ENCODE peak calls at places on chromosomes 11 and 22, in nine cellular contexts. Y is breast epithelium, H is heart right ventricle, G is body of pancreas, I is HL-60, J is left lung, N is lower lobe of right lung, R is right cardiac atrium, K is stomach. L is an unnamed sample.

GRCh38 chr11:115423728-115424459 is 80.3 kb downstream of the CADM1 start:
- DNase-seq in H (no peak), Y (no peak), I (no peak), J (no peak), G (no peak), N (no peak), K (no peak), R (no peak), L (no peak)

GRCh38 chr11:96217206-96217605 is 125.8 kb downstream of the MAML2 start:
- DNase-seq in J (no peak), G (no peak), R (no peak), I (no peak), K (no peak), Y (no peak), N (no peak), H (no peak), L (no peak)

GRCh38 chr11:131659931-131660330 is 289.5 kb downstream of the NTM start:
- DNase-seq in N (no peak), J (no peak), Y (no peak), I (no peak), H (no peak), R (no peak), G (no peak), K (no peak), L (no peak)

GRCh38 chr11:77424639-77425038 is 49.3 kb downstream of the PAK1 start:
- DNase-seq in J (no peak), I (no peak), H (no peak), K (no peak), R (no peak), G (no peak), Y (no peak), N (no peak), L (no peak)

GRCh38 chr22:25651332-25651731 is 86.9 kb downstream of the GRK3 start:
- DNase-seq in Y (no peak), N (no peak), G (no peak), R (no peak), I (no peak), K (no peak), H (no peak), J (no peak), L (no peak)

GRCh38 chr11:100849914-100850235 is 162.8 kb downstream of the ARHGAP42 start:
- DNase-seq in J (no peak), I (no peak), N (no peak), Y (no peak), R (no peak), G (no peak), H (no peak), K (no peak), L (no peak)

GRCh38 chr11:62806611-62807121 is 1.4 kb upstream of the NXF1 start:
- DNase-seq in Y (no peak), R (no peak), N (peak), I (peak), J (no peak), G (no peak), K (no peak), H (peak), L (no peak)

GRCh38 chr11:109864834-109865557 is 228.2 kb upstream of the ZC3H12C start:
- DNase-seq in R (no peak), N (no peak), J (no peak), G (no peak), K (no peak), I (no peak), Y (no peak), H (no peak), L (no peak)

GRCh38 chr22:44735518-44736428 is 16.6 kb upstream of the ARHGAP8 start:
- DNase-seq in K (peak), G (peak), Y (no peak), J (peak), R (peak), I (peak), H (peak), N (peak), L (peak)

GRCh38 chr11:35066029-35066428 is 72.9 kb upstream of the CD44 start:
- DNase-seq in K (no peak), J (no peak), G (no peak), H (no peak), Y (no peak), N (no peak), I (peak), R (no peak), L (no peak)

GRCh38 chr11:92311616-92312449 is 87.2 kb downstream of the FAT3 start:
- DNase-seq in H (no peak), Y (no peak), G (no peak), J (no peak), K (no peak), I (no peak), R (no peak), N (no peak), L (no peak)

GRCh38 chr11:118882489-118882888 is 1.2 kb upstream of the CXCR5 start:
- DNase-seq in J (no peak), N (no peak), R (no peak), I (peak), G (no peak), K (no peak), H (no peak), Y (no peak), L (no peak)
- H3K27ac ChIP-seq in J (no peak), N (no peak), R (no peak), I (peak), G (no peak), K (no peak), H (no peak), Y (no peak), L (peak)

GRCh38 chr11:8081591-8082021 is 595 bp downstream of the TUB start:
- DNase-seq in H (no peak), J (no peak), G (no peak), I (no peak), Y (no peak), R (no peak), N (no peak), K (no peak), L (no peak)
- H3K4me3 ChIP-seq in H (peak), J (peak), G (no peak), I (no peak), Y (peak), R (peak), N (peak), K (peak), L (no peak)

GRCh38 chr11:124674571-124674970 is 867 bp downstream of the SPA17 start:
- DNase-seq in N (no peak), K (no peak), J (no peak), H (no peak), Y (no peak), G (no peak), R (no peak), I (no peak), L (no peak)

GRCh38 chr11:124674168-124674517 is 439 bp downstream of the SPA17 start:
- DNase-seq in H (no peak), R (no peak), G (no peak), N (no peak), K (no peak), Y (no peak), J (no peak), I (no peak), L (no peak)

GRCh38 chr11:124678416-124678815 is 4.7 kb downstream of the SPA17 start:
- DNase-seq in N (peak), R (no peak), Y (no peak), G (no peak), K (no peak), H (no peak), J (no peak), I (no peak), L (no peak)

GRCh38 chr11:124673333-124674167 is at the start of the genes SIAE and SPA17:
- DNase-seq in H (peak), J (peak), I (peak), R (peak), K (peak), Y (peak), G (peak), N (peak), L (peak)

GRCh38 chr11:124676386-124676785 is 2.7 kb downstream of the SPA17 start:
- DNase-seq in R (no peak), H (peak), Y (no peak), K (no peak), J (no peak), N (no peak), G (no peak), I (no peak), L (no peak)
- H3K27ac ChIP-seq in R (peak), H (peak), Y (peak), K (peak), J (peak), N (peak), G (peak), I (no peak), L (no peak)

DNA sequence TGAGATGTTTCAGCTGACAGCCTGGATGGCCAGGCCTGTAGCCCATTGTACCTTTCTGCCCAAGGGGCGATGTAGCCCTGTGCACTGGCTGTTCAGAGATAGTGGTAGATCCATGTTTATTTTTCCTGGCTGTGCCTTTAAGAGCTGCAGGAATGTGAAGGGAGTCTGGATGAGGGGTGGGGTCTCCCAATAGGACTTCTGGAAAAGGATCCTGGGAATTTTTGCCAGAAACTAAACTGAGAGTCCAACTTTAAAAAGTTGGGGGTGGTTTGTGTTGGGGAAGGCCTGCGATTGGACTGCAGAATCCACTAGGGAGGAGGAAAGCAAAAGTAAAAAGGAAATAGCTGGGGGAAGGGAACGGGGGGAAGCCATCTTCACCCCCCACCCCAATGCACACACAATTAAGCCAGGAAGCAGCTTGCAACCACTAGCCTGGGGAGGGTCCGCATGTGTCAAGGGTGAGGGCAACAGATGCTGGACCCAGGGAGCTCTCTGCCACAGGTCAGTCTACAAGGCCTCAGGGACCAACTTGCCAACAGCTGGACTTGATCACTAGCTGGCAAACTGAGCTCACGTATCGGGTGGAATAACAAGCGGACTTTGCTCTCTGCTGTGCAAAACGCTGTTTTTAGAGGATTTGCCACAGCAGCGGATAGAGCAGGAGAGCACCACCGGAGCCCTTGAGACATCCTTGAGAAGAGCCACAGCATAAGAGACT is at the start of gene OLFML1:
- DNase-seq in K (no peak), R (no peak), J (no peak), G (no peak), H (peak), I (no peak), Y (no peak), N (no peak), L (no peak)
- H3K4me3 ChIP-seq in K (peak), R (peak), J (peak), G (no peak), H (peak), I (no peak), Y (peak), N (peak), L (no peak)

DNA sequence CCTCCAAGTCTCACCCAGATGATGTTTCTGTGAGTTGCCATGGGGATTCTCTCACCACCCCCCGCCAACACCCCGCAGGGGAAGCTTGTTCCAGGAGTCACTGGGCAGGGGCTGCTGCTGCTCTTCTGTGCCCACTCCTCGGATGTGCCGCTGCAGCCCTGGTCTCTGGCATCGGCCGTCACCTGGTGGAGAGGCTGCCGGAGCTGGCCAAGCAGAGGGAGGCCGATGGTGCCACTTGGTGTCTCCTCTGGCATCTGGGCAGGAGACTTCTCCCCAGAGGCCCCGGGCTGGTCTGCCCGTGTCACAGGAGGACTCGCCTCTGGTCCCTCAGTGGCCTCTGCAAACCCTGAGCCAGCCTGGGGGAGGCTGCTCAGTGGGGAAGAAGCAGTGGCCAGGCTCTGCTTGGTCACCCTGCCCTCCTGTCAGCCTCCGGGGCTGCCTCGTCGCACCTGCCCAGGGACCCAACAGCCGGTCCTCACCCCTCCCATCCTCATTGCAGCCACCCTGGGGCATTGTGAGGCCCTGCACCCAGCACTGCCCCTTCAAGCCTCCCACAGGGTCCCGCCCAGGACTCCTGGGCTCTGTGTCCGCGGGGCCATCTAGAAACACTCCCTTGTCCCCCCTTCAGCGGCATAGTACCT is 420 bp upstream of the ADORA2A start:
- DNase-seq in Y (no peak), I (no peak), R (peak), G (no peak), H (no peak), K (no peak), J (peak), N (no peak), L (no peak)
- H3K27ac ChIP-seq in Y (peak), I (peak), R (no peak), G (no peak), H (peak), K (peak), J (peak), N (peak), L (peak)

GRCh38 chr22:41910050-41910598 is 4.8 kb downstream of the SHISA8 start:
- DNase-seq in I (no peak), N (no peak), R (peak), K (no peak), G (peak), J (no peak), H (no peak), Y (no peak), L (no peak)
- H3K4me3 ChIP-seq in I (peak), N (peak), R (peak), K (peak), G (no peak), J (peak), H (peak), Y (peak), L (peak)

GRCh38 chr22:50530280-50530856 is 556 bp upstream of the TYMP start:
- DNase-seq in N (peak), J (no peak), K (peak), I (peak), H (peak), R (peak), G (peak), Y (peak), L (no peak)
- H3K27ac ChIP-seq in N (peak), J (peak), K (peak), I (peak), H (peak), R (peak), G (peak), Y (peak), L (peak)

DNA sequence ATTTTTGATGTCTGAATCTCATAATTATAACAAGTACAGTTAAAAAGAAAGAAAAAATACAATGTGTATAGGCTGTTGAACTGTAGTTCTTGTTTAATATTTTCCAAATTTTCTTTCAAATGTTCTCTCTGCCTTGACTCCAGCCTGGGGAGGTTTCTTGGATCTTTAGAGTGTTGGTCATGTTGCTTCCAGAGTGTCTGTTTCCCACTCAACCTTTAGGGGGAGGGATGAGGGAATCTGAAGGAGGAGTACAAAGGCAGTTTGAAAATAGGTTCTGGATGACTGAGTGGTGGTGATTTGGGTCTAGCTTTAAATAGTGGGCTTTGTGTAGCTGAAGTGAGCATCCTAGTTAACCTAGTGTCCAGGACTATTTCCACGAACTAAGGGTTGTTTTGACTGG is 2.0 kb downstream of the CTNND1 start:
- DNase-seq in Y (no peak), N (no peak), G (no peak), K (no peak), H (no peak), R (no peak), I (no peak), J (no peak), L (no peak)
- H3K4me3 ChIP-seq in Y (peak), N (peak), G (peak), K (peak), H (peak), R (peak), I (no peak), J (peak), L (no peak)

GRCh38 chr11:43984519-43985385 is 42.3 kb downstream of the C11orf96 start:
- DNase-seq in I (no peak), Y (no peak), N (peak), R (peak), H (peak), K (peak), J (no peak), G (peak), L (no peak)
- H3K27ac ChIP-seq in I (no peak), Y (peak), N (peak), R (peak), H (peak), K (peak), J (peak), G (peak), L (no peak)